ENCODE peak calls at places on chromosomes 1 and 21, in seven cellular contexts. B is heart left ventricle, I is upper lobe of right lung, A is tibial artery, V is stomach, G is GM23248, O is endodermal cell. Z is an unnamed sample. For H3K4me1, the result is how much of the 10 kb centered on the place peaks cover.

GRCh38 chr1:9250336-9250585 is 15.7 kb downstream of the H6PD start:
- DNase-seq in B (no peak), I (no peak), A (no peak), V (no peak), G (no peak), O (no peak), Z (no peak)

GRCh38 chr1:95723346-95723745 is 489.3 kb downstream of the RWDD3 start:
- DNase-seq in B (no peak), I (no peak), A (no peak), V (no peak), G (no peak), O (no peak), Z (no peak)

GRCh38 chr1:156372265-156372586 is 3.2 kb downstream of the RHBG start:
- DNase-seq in B (no peak), I (no peak), A (no peak), V (no peak), G (no peak), O (no peak), Z (no peak)

GRCh38 chr1:31183126-31183525 is 56.6 kb downstream of the NKAIN1 start:
- DNase-seq in B (no peak), I (no peak), A (no peak), V (no peak), G (no peak), O (no peak), Z (no peak)

GRCh38 chr1:183914283-183914682 is 109.4 kb downstream of the RGL1 start:
- DNase-seq in B (no peak), I (no peak), A (no peak), V (no peak), G (peak), O (no peak), Z (no peak)

GRCh38 chr1:6212193-6212959 is 6.5 kb downstream of the RNF207 start:
- DNase-seq in B (peak), I (no peak), A (no peak), V (no peak), G (no peak), O (no peak), Z (no peak)

GRCh38 chr1:47215713-47216112 is 16.3 kb downstream of the TAL1 start:
- DNase-seq in B (no peak), I (no peak), A (no peak), V (no peak), G (no peak), O (peak), Z (no peak)

GRCh38 chr1:203187306-203188264 is 1.1 kb upstream of the CHI3L1 start:
- DNase-seq in B (no peak), I (peak), A (peak), V (no peak), G (no peak), O (peak), Z (no peak)

GRCh38 chr21:45405819-45406762 is 1.1 kb downstream of the COL18A1 start:
- DNase-seq in B (peak), I (no peak), A (peak), V (no peak), G (peak), O (peak), Z (peak)

GRCh38 chr1:121595089-121595488 is 410.3 kb downstream of the SRGAP2C start:
- DNase-seq in B (no peak), I (no peak), A (no peak), V (no peak), G (no peak), O (no peak), Z (no peak)

GRCh38 chr1:235502601-235503332 is 1.5 kb downstream of the B3GALNT2 start:
- DNase-seq in B (no peak), I (no peak), A (no peak), V (no peak), G (peak), O (no peak), Z (peak)

GRCh38 chr1:96981181-96981580 is 259.6 kb downstream of the PTBP2 start:
- DNase-seq in B (no peak), I (no peak), A (no peak), V (no peak), G (no peak), O (no peak), Z (no peak)

GRCh38 chr1:109263597-109264378 is 14.4 kb downstream of the CELSR2 start:
- DNase-seq in B (peak), I (peak), A (peak), V (peak), G (peak), O (peak), Z (peak)

GRCh38 chr1:109263234-109263596 is 13.9 kb downstream of the CELSR2 start:
- DNase-seq in B (no peak), I (no peak), A (no peak), V (no peak), G (no peak), O (no peak), Z (no peak)

GRCh38 chr1:109265016-109265415 is 15.7 kb downstream of the CELSR2 start:
- DNase-seq in B (peak), I (no peak), A (no peak), V (no peak), G (no peak), O (no peak), Z (no peak)

GRCh38 chr1:109265741-109266330 is 16.5 kb downstream of the CELSR2 start:
- DNase-seq in B (peak), I (no peak), A (no peak), V (no peak), G (no peak), O (no peak), Z (no peak)

GRCh38 chr1:109264379-109264755 is 15.0 kb downstream of the CELSR2 start:
- DNase-seq in B (peak), I (no peak), A (no peak), V (no peak), G (no peak), O (no peak), Z (no peak)
- H3K4me3 ChIP-seq in B (no peak), I (no peak), A (no peak), V (no peak), G (no peak), O (no peak), Z (no peak)

GRCh38 chr21:42459583-42460215 is 36.3 kb downstream of the RSPH1 start:
- DNase-seq in B (no peak), I (no peak), A (peak), V (no peak), G (no peak), O (peak), Z (no peak)
- H3K4me1 ChIP-seq in B (under half), I (under half), A (under half), V (half or more), G (under half), O (under half), Z (under half)

DNA sequence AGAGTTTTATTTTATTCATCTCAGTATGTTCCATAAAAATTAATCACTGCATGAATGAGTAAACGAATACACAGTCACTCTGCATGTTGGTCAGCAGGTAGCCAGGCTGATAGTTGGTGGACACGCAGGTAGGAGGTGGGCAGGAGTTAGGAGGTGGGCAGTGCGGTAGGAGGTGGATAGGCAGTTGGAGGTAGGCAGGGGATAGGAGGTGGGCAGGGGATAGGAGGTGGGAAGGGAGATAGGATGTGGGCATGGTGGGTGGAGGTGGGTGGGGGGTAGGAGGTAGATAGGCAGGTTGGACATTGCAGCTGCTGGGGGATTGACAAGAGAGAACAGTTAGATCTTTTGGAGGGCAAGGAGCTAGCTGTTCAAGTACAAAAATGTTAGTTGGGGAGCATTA is 322.7 kb downstream of the PTPRU start:
- DNase-seq in B (no peak), I (peak), A (peak), V (no peak), G (no peak), O (no peak), Z (no peak)
- H3K4me3 ChIP-seq in B (no peak), I (no peak), A (no peak), V (no peak), G (no peak), O (no peak), Z (no peak)

DNA sequence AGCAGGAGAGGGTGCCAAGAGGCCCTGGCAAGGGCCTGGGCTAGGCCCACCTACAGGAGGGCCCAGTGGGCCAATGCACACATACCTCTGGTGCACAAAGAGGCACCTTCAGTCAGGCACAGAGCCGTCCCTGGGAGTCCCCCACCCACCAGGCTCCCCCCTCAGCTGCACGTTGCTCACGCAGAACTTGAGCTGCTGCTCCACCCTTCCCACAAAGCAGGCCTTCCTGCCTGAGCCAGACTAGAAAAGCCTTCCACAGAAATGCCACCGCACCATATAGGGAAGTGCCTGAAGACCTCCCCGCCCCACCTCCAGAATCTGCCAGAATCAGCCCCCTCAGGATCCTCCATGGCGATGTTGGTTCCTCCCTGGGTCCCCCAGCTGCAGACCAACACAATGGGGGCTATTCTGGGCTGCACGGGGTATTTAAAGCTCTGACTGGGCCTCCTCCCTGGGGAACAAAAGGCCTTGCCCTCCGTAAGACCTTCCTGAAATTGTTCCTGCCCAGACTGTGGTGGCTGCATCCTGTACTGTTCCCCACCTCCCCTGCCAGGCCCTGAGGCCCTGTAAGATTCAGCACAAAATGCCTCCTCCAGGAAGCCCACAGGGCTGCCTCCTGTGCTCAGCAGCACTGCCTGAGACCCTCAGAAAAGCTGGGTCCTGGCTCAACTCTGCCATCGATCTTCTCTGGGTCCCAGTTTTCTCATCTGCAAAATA is 27.2 kb downstream of the HSPG2 start:
- DNase-seq in B (peak), I (peak), A (peak), V (no peak), G (peak), O (no peak), Z (peak)
- H3K4me1 ChIP-seq in B (half or more), I (half or more), A (under half), V (half or more), G (half or more), O (under half), Z (half or more)